ENCODE peak calls at places on chromosomes 2 and 18, in four cellular contexts. N is MCF 10A; W is CD4-positive, alpha-beta T cell; X is psoas muscle. S is an unnamed sample.

GRCh38 chr2:113291191-113291590 is 12.5 kb upstream of the PAX8 start:
- DNase-seq in N (no peak), X (no peak), W (no peak), S (no peak)

GRCh38 chr2:190696792-190697398 is 48.0 kb downstream of the NAB1 start:
- DNase-seq in X (no peak), N (no peak), W (no peak), S (no peak)

GRCh38 chr2:113233593-113234550 is 44.8 kb downstream of the PAX8 start:
- DNase-seq in N (peak), X (peak), W (no peak), S (no peak)

GRCh38 chr2:42854207-42854818 is 61.9 kb upstream of the HAAO start:
- DNase-seq in X (peak), W (no peak), N (no peak), S (no peak)

GRCh38 chr18:8153887-8154583 is 455.2 kb upstream of the RAB12 start:
- DNase-seq in X (no peak), N (no peak), W (no peak), S (no peak)

GRCh38 chr2:33522571-33522970 is 46.1 kb downstream of the RASGRP3 start:
- DNase-seq in X (no peak), N (no peak), W (no peak), S (no peak)

GRCh38 chr2:46803911-46804670 is 111.5 kb downstream of the MCFD2 start:
- DNase-seq in W (no peak), X (no peak), N (peak), S (no peak)

GRCh38 chr18:76367168-76367785 is 127.8 kb downstream of the ZNF516 start:
- DNase-seq in W (no peak), X (no peak), N (no peak), S (no peak)

GRCh38 chr2:151575338-151575737 is 158.9 kb downstream of the NEB start:
- DNase-seq in W (no peak), N (peak), X (no peak), S (no peak)

GRCh38 chr2:53422979-53423378 is 344.6 kb upstream of the CHAC2 start:
- DNase-seq in X (no peak), N (peak), W (no peak), S (peak)

GRCh38 chr2:10411557-10411956 is 36.6 kb downstream of the ODC1 start:
- DNase-seq in N (no peak), W (no peak), X (no peak), S (no peak)

GRCh38 chr2:226794751-226795171 is 4.9 kb downstream of the IRS1 start:
- DNase-seq in W (no peak), N (peak), X (no peak), S (no peak)

GRCh38 chr2:44776924-44777480 is 164.5 kb upstream of the SIX3 start:
- DNase-seq in N (no peak), X (no peak), W (no peak), S (no peak)

GRCh38 chr2:20999906-21000645 is 43.8 kb downstream of the APOB start:
- DNase-seq in W (no peak), N (no peak), X (no peak), S (no peak)

GRCh38 chr2:235003096-235003775 is 51.4 kb downstream of the SH3BP4 start:
- DNase-seq in X (peak), W (no peak), N (no peak), S (no peak)

GRCh38 chr2:230661072-230661957 is 51.3 kb upstream of the CAB39 start:
- DNase-seq in W (no peak), N (no peak), X (no peak), S (no peak)

GRCh38 chr2:60806988-60807681 is 51.1 kb downstream of the PAPOLG start:
- DNase-seq in N (peak), X (no peak), W (no peak), S (peak)

GRCh38 chr18:23226386-23226785 is 91.1 kb downstream of the CABLES1 start:
- DNase-seq in X (no peak), N (no peak), W (no peak), S (no peak)
- TF ChIP-seq CTCF in X (no peak), N (no peak), W (no peak), S (no peak)

DNA sequence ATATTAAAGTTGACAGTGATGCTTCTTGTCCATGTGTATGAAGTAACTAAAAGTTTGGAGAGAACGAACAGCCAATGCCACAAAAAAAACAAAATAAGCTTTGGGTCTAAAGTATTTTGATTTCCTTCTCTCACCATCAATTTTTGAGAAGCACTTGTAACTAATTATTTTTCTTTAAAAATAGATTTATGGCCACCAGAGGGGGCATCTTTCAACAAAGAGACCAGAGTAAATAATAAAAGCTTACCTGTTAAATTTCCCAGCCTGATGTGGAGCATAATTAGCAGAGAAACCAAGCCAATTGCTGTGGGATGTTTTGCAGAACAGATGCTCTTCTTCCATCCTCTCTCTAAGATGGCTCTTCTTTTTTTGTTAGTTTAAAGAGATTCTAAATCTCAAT is 29.0 kb downstream of the LINC00305 start:
- DNase-seq in W (no peak), N (peak), X (no peak), S (peak)
- TF ChIP-seq CTCF in W (no peak), N (peak), X (no peak), S (peak)

GRCh38 chr18:59839931-59840685 is 59.7 kb upstream of the PMAIP1 start:
- DNase-seq in X (no peak), W (no peak), N (no peak), S (no peak)
- TF ChIP-seq CTCF in X (no peak), W (no peak), N (peak), S (no peak)

DNA sequence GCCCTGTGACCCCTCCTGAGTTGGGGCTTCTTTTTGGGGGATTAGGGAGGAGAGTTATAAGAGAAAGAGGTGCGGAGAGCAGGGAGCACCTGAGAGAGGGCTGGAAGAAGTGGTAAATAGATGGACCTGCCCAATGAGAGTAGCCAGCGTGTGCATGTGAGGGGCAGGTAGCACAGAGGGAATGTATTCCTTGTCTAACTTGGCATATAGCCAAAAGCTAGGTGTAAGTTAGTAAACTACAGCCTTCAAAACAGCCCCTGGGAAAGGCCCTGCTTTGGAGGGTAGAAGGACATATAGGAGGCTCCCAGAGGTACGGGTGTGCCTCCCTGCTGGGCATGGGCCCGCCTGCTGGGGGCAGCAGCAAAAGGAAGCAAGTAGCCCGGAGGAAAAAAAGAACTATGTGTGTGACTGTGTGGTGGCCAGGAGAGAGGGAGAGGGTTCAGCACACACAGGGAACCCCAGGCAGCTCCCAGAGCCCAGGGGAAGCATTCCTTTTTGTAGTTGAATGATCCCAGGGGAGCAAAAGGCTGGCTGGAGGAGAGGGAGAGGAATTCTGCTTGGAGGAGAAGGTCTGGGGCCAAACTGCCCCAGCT is 48.0 kb downstream of the TCF7L1 start:
- DNase-seq in N (no peak), W (no peak), X (no peak), S (no peak)
- TF ChIP-seq CTCF in N (no peak), W (no peak), X (no peak), S (peak)

GRCh38 chr2:181058378-181059269 is 78.2 kb downstream of the UBE2E3 start:
- DNase-seq in N (peak), X (no peak), W (peak), S (no peak)
- TF ChIP-seq CTCF in N (peak), X (peak), W (peak), S (peak)

DNA sequence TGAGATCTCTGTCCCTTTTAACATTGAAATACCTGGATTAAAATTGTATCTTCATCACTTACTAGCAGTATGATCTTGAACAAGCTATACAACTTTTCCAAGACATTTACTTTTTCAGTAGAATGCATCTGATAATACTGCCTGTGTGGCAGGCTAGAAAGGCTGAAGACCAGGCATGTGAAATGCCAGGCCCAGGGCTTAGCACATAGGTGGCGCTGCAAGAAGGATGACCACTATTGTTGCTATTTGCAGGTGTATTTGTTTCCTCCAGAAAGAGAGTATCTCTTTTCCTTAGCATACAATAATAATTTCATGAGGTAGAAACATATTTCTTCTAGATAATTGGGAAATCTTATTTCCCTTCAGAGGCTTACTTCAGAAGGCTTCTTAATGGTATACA is 331.3 kb downstream of the THSD7B start:
- DNase-seq in X (no peak), W (no peak), N (peak), S (no peak)
- TF ChIP-seq CTCF in X (no peak), W (no peak), N (no peak), S (no peak)

DNA sequence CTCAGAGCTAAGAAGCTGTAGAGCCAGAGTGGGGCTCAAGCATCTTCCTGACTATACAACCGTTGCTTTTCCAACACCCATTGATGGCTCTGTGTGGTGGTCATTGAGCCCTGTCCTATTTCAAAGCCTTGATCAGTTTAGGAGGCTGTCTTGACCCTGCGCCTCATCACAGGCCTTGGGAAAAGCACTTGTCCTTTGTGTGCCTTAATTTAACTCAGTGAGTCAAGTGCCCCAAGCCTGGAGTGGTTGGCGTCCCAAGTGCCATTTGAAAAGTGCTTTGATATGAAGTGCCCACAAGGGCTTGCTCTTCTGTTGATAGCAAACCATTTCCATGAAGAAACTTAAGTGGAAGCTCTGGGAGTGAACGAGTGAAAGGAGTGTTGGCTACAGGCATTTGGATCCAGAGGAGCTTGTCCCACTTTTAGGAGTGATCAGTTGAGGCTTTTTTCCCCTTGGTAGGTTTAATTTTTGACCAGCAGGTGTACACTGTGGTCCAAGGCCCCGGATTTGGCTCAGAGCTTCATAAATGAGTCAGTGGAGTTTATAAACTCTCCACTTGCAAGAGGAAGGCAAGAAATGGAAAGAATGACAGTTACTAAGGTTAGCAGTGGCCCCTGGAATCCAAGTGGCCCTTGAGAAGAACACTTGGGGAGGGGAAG is 50.3 kb downstream of the ACTR2 start:
- DNase-seq in W (no peak), N (no peak), X (no peak), S (no peak)
- TF ChIP-seq CTCF in W (no peak), N (no peak), X (no peak), S (peak)

DNA sequence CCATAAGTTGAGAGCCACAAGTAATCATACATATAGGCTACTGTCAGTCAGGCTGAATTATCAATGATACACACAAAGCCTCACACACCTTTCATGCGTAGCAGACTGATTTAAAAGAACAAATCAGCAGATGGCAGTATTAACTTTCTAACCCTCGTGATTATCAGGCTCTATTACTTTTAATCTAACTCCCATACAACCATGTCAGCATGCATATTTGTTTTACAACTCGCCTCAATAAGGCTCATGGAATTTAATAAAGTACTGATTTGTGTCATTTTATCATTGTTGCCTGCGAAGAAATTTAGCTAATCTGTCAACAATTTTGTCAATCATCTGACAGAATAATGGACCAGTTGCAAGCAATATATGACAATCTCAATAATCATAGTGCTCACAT is 82.8 kb downstream of the SLC25A12 start:
- DNase-seq in N (peak), W (no peak), X (no peak), S (peak)
- TF ChIP-seq CTCF in N (peak), W (peak), X (peak), S (peak)

DNA sequence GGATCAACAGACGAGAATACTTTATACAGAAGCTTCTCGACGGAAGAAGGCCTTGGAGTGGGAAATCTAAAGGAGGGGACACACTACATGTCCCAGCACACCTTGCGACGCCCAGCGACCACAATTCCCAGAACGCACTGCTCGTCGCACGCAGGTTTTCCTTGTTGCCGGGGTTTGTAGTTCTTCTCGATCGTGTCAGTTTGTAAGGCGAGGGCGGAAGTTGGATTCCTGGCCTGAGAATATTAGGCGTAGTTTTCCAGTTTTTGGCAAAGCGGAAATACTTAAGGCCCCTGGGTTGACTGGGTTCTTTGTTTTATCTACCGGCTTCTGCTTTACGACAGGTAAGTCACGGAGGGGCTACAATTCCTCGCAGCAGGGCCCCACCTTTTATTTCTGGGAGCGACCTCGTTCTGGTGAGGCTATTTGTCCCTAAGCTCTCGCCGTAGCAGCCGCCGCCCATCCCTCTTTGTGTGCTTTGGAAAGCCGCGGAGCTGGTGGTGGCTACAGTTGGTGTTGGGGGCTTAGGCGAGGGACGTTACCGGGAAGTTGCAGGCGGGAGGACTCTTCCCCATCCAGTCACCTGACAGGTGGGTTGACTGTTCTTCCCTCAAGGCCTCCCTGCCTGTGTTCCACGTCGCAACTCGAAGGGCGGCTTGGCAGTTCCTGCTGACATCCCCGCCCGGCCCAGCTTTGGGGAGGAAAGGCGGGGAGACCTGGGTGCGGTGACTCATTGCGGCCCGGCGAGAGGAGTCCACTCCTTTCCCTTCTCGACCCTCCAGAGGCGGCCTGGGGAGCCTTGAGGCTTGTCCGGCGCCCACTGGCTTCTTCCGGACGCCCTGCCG is at the start of gene DYNC1I2:
- DNase-seq in W (peak), N (peak), X (peak), S (peak)
- TF ChIP-seq CTCF in W (no peak), N (no peak), X (no peak), S (no peak)

S was measured in GM13977.